ENCODE peak calls at places on chromosome 3, in four cellular contexts. One of them, this sample, is unnamed.

GRCh38 chr3:140170612-140171011 is 235.6 kb downstream of the CLSTN2 start:
- DNase-seq in GM12878: peak
- DNase-seq in K562: no peak
- DNase-seq in A549: no peak
- DNase-seq in this sample: no peak

GRCh38 chr3:103203431-103203830 is 768.6 kb downstream of the ZPLD1 start:
- DNase-seq in A549: no peak
- DNase-seq in GM12878: no peak
- DNase-seq in K562: no peak
- DNase-seq in this sample: no peak

GRCh38 chr3:42653560-42654330 is at the start of gene ZBTB47:
- DNase-seq in GM12878: no peak
- DNase-seq in K562: no peak
- DNase-seq in A549: no peak
- DNase-seq in this sample: no peak

GRCh38 chr3:32956750-32957570 is 5.5 kb downstream of the CCR4 start:
- DNase-seq in GM12878: no peak
- DNase-seq in K562: no peak
- DNase-seq in A549: no peak
- DNase-seq in this sample: no peak

GRCh38 chr3:82587174-82587573 is 825.7 kb upstream of the GBE1 start:
- DNase-seq in K562: no peak
- DNase-seq in GM12878: no peak
- DNase-seq in A549: no peak
- DNase-seq in this sample: peak

GRCh38 chr3:28989646-28990089 is 291.2 kb upstream of the RBMS3 start:
- DNase-seq in A549: no peak
- DNase-seq in GM12878: peak
- DNase-seq in K562: no peak
- DNase-seq in this sample: no peak

GRCh38 chr3:29581311-29581710 is 300.4 kb downstream of the RBMS3 start:
- DNase-seq in A549: no peak
- DNase-seq in GM12878: no peak
- DNase-seq in K562: no peak
- DNase-seq in this sample: no peak

GRCh38 chr3:20054549-20054987 is 14.3 kb downstream of the KAT2B start:
- DNase-seq in GM12878: peak
- DNase-seq in A549: peak
- DNase-seq in K562: no peak
- DNase-seq in this sample: peak

GRCh38 chr3:62237296-62237948 is 135.9 kb downstream of the FEZF2 start:
- DNase-seq in K562: no peak
- DNase-seq in A549: no peak
- DNase-seq in GM12878: no peak
- DNase-seq in this sample: no peak

GRCh38 chr3:99175276-99175801 is 273.8 kb upstream of the DCBLD2 start:
- DNase-seq in GM12878: no peak
- DNase-seq in K562: no peak
- DNase-seq in A549: no peak
- DNase-seq in this sample: no peak

GRCh38 chr3:114079761-114080160 is 23.2 kb downstream of the QTRT2 start:
- DNase-seq in K562: no peak
- DNase-seq in A549: no peak
- DNase-seq in GM12878: no peak
- DNase-seq in this sample: no peak

GRCh38 chr3:53256704-53257055 is 858 bp upstream of the TKT start:
- DNase-seq in K562: no peak
- DNase-seq in A549: no peak
- DNase-seq in GM12878: no peak
- DNase-seq in this sample: no peak

GRCh38 chr3:4829031-4829394 is 150.2 kb upstream of the BHLHE40 start:
- DNase-seq in GM12878: no peak
- DNase-seq in K562: no peak
- DNase-seq in A549: no peak
- DNase-seq in this sample: no peak

GRCh38 chr3:46378426-46378942 is 7.7 kb downstream of the CCR5 start:
- DNase-seq in GM12878: no peak
- DNase-seq in A549: peak
- DNase-seq in K562: peak
- DNase-seq in this sample: peak

GRCh38 chr3:26438325-26438940 is 184.1 kb upstream of the LRRC3B start:
- DNase-seq in GM12878: no peak
- DNase-seq in K562: no peak
- DNase-seq in A549: no peak
- DNase-seq in this sample: no peak

GRCh38 chr3:13419356-13420050 is 619 bp downstream of the NUP210 start:
- DNase-seq in A549: peak
- DNase-seq in K562: peak
- DNase-seq in GM12878: no peak
- DNase-seq in this sample: no peak

GRCh38 chr3:188728371-188728896 is 443.3 kb upstream of the TPRG1 start:
- DNase-seq in GM12878: no peak
- DNase-seq in A549: no peak
- DNase-seq in K562: no peak
- DNase-seq in this sample: no peak

GRCh38 chr3:57127849-57128566 is 37.1 kb downstream of the IL17RD start:
- DNase-seq in A549: no peak
- DNase-seq in K562: no peak
- DNase-seq in GM12878: no peak
- DNase-seq in this sample: no peak

GRCh38 chr3:107315136-107315535 is 62.1 kb upstream of the CCDC54 start:
- DNase-seq in K562: no peak
- DNase-seq in GM12878: no peak
- DNase-seq in A549: no peak
- DNase-seq in this sample: no peak

GRCh38 chr3:104291878-104292277 is 1074.8 kb upstream of the ALCAM start:
- DNase-seq in K562: no peak
- DNase-seq in GM12878: no peak
- DNase-seq in A549: no peak
- DNase-seq in this sample: no peak

GRCh38 chr3:190169877-190170276 is 49.2 kb upstream of the P3H2 start:
- DNase-seq in GM12878: no peak
- DNase-seq in A549: no peak
- DNase-seq in K562: no peak
- DNase-seq in this sample: no peak

GRCh38 chr3:32951410-32951811 is at the start of gene CCR4:
- DNase-seq in K562: no peak
- DNase-seq in A549: no peak
- DNase-seq in GM12878: no peak
- DNase-seq in this sample: no peak

GRCh38 chr3:42063886-42064285 is 27.3 kb upstream of the TRAK1 start:
- DNase-seq in A549: peak
- DNase-seq in GM12878: no peak
- DNase-seq in K562: no peak
- DNase-seq in this sample: no peak

GRCh38 chr3:77147836-77148578 is 108.1 kb downstream of the ROBO2 start:
- DNase-seq in GM12878: no peak
- DNase-seq in A549: no peak
- DNase-seq in K562: no peak
- DNase-seq in this sample: no peak

GRCh38 chr3:166304509-166305063 is 467.4 kb upstream of the BCHE start:
- DNase-seq in K562: no peak
- DNase-seq in A549: no peak
- DNase-seq in GM12878: no peak
- DNase-seq in this sample: no peak

GRCh38 chr3:193773266-193774183 is 180.5 kb downstream of the OPA1 start:
- DNase-seq in K562: no peak
- DNase-seq in A549: no peak
- DNase-seq in GM12878: no peak
- DNase-seq in this sample: no peak

GRCh38 chr3:11258958-11259357 is 13.2 kb upstream of the ATG7 start:
- DNase-seq in GM12878: no peak
- DNase-seq in K562: no peak
- DNase-seq in A549: no peak
- DNase-seq in this sample: no peak

GRCh38 chr3:123733805-123734526 is 149.1 kb upstream of the HACD2 start:
- DNase-seq in A549: peak
- DNase-seq in K562: no peak
- DNase-seq in GM12878: no peak
- DNase-seq in this sample: peak

GRCh38 chr3:99638244-99638948 is at the start of gene COL8A1:
- DNase-seq in K562: no peak
- DNase-seq in A549: no peak
- DNase-seq in GM12878: no peak
- DNase-seq in this sample: no peak

GRCh38 chr3:58557496-58557895 is 19.7 kb downstream of the FAM107A start:
- DNase-seq in A549: no peak
- DNase-seq in GM12878: no peak
- DNase-seq in K562: no peak
- DNase-seq in this sample: peak

GRCh38 chr3:66991478-66991877 is 6.6 kb upstream of the KBTBD8 start:
- DNase-seq in K562: peak
- DNase-seq in GM12878: no peak
- DNase-seq in A549: no peak
- DNase-seq in this sample: no peak

GRCh38 chr3:61855211-61855610 is 293.8 kb downstream of the PTPRG start:
- DNase-seq in K562: no peak
- DNase-seq in GM12878: no peak
- DNase-seq in A549: no peak
- DNase-seq in this sample: no peak

GRCh38 chr3:143302638-143303171 is 183.1 kb downstream of the CHST2 start:
- DNase-seq in A549: no peak
- DNase-seq in GM12878: no peak
- DNase-seq in K562: no peak
- DNase-seq in this sample: no peak

GRCh38 chr3:40129510-40129909 is 180.0 kb upstream of the EIF1B start:
- DNase-seq in A549: no peak
- DNase-seq in K562: no peak
- DNase-seq in GM12878: no peak
- DNase-seq in this sample: no peak

GRCh38 chr3:40124918-40125317 is 184.6 kb upstream of the EIF1B start:
- DNase-seq in A549: no peak
- DNase-seq in K562: no peak
- DNase-seq in GM12878: no peak
- DNase-seq in this sample: no peak

GRCh38 chr3:40130721-40131120 is 178.8 kb upstream of the EIF1B start:
- DNase-seq in A549: no peak
- DNase-seq in GM12878: no peak
- DNase-seq in K562: no peak
- DNase-seq in this sample: no peak

GRCh38 chr3:40128169-40128568 is 181.3 kb upstream of the EIF1B start:
- DNase-seq in GM12878: no peak
- DNase-seq in A549: no peak
- DNase-seq in K562: no peak
- DNase-seq in this sample: no peak

GRCh38 chr3:40129981-40130380 is 179.5 kb upstream of the EIF1B start:
- DNase-seq in K562: no peak
- DNase-seq in GM12878: no peak
- DNase-seq in A549: no peak
- DNase-seq in this sample: no peak
- TF ChIP-seq RFX5 in K562: no peak
- TF ChIP-seq RFX5 in GM12878: no peak
- TF ChIP-seq RFX5 in A549: no peak
- TF ChIP-seq RFX5 in this sample: no peak

GRCh38 chr3:184541886-184542562 is 19.6 kb upstream of the EPHB3 start:
- DNase-seq in K562: no peak
- DNase-seq in GM12878: no peak
- DNase-seq in A549: no peak
- DNase-seq in this sample: no peak
- TF ChIP-seq RFX5 in K562: no peak
- TF ChIP-seq RFX5 in GM12878: no peak
- TF ChIP-seq RFX5 in A549: no peak
- TF ChIP-seq RFX5 in this sample: no peak

DNA sequence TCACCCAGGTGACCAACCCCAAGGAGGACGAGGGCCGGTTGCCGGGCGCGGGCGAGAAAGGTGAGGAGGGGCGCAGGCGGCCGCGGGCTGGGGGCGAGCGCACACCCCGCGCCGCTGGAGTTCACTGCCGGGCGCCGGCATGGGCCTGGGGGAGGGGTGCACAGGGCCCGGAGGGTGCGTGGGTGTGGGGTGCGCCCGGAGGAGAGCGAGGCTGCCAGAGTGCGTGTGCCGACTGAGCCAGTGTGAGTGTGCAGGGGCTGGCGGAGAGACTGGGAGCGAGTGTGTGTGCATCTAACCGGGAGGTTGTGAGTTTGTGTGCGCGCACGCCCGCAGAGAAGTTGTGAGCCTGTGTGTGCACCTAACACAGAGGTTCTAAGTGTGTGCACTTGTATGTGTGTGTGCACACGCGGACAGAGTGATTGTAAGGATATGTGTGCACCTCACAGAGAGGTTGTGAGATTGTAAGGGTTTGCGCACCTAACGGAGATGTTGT is 585 bp downstream of the CTDSPL start:
- DNase-seq in A549: peak
- DNase-seq in K562: peak
- DNase-seq in GM12878: no peak
- DNase-seq in this sample: no peak
- TF ChIP-seq RFX5 in A549: no peak
- TF ChIP-seq RFX5 in K562: no peak
- TF ChIP-seq RFX5 in GM12878: no peak
- TF ChIP-seq RFX5 in this sample: no peak

GRCh38 chr3:15327941-15328340 is 4.4 kb downstream of the SH3BP5 start:
- DNase-seq in GM12878: no peak
- DNase-seq in K562: no peak
- DNase-seq in A549: no peak
- DNase-seq in this sample: no peak

GRCh38 chr3:15331606-15332404 is 581 bp downstream of the SH3BP5 start:
- DNase-seq in GM12878: no peak
- DNase-seq in K562: no peak
- DNase-seq in A549: peak
- DNase-seq in this sample: no peak

GRCh38 chr3:15329058-15330005 is 3.1 kb downstream of the SH3BP5 start:
- DNase-seq in GM12878: no peak
- DNase-seq in A549: no peak
- DNase-seq in K562: no peak
- DNase-seq in this sample: no peak

GRCh38 chr3:15331072-15331605 is 1.2 kb downstream of the SH3BP5 start:
- DNase-seq in A549: no peak
- DNase-seq in K562: no peak
- DNase-seq in GM12878: no peak
- DNase-seq in this sample: no peak

DNA sequence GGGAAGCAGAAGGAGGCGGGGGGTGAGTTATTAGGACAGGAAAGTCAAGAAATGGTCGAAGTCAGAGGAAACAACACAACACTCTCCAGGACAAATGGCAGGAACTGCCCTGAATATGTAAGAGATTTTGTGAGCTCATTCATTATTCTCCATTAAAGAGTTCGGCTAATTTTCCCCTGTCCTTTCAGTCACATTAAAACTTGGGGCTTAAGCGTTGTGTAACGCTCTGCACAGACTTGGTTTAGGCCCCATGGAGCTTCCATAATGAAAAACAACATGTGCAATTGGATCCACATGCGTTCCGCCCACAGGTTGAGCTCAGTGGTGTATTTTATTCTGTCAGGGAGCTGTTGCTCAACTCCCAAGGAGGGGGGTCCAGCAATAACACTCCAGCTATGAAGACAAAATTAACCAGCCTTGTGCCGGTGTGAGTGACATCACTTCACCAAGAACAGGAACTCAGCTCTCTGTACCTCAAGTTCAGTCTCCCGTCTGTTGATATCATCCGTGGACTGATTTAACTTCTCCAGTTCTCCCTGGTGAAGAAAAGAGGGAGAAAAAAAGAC is 2.3 kb downstream of the SH3BP5 start:
- DNase-seq in A549: no peak
- DNase-seq in K562: peak
- DNase-seq in GM12878: no peak
- DNase-seq in this sample: no peak
- TF ChIP-seq RFX5 in A549: no peak
- TF ChIP-seq RFX5 in K562: no peak
- TF ChIP-seq RFX5 in GM12878: no peak
- TF ChIP-seq RFX5 in this sample: no peak